ENCODE peak calls at places on chromosome 19, in six cellular contexts. C is GM06990; F is lower leg skin; J is mucosa of descending colon; A is CD4-positive, alpha-beta T cell; X is lower lobe of right lung. I is an unnamed sample.

GRCh38 chr19:55703790-55704215 is 28.8 kb downstream of the EPN1 start:
- DNase-seq in J (peak; percentile 79), A (no peak), C (no peak), F (peak; percentile 77), X (no peak), I (no peak)

GRCh38 chr19:55567708-55568328 is 12.8 kb downstream of the ZNF579 start:
- DNase-seq in X (no peak), F (no peak), C (no peak), A (no peak), J (no peak), I (no peak)

GRCh38 chr19:8640402-8641004 is 10.1 kb downstream of the NFILZ start:
- DNase-seq in F (peak; percentile 93), A (no peak), X (peak; percentile 76), J (no peak), C (no peak), I (no peak)

GRCh38 chr19:44582581-44583265 is 30.6 kb upstream of the IGSF23 start:
- DNase-seq in C (peak; percentile 13), F (peak; percentile 69), A (no peak), J (peak; percentile 73), X (no peak), I (no peak)

GRCh38 chr19:29798783-29799182 is 13.0 kb upstream of the CCNE1 start:
- DNase-seq in J (no peak), C (no peak), F (no peak), A (no peak), X (no peak), I (no peak)

GRCh38 chr19:34999498-35000337 is at the start of gene GRAMD1A:
- DNase-seq in J (peak; percentile 94), A (peak; percentile 50), X (peak; percentile 83), F (peak; percentile 96), C (peak; percentile 85), I (peak; percentile 77)

GRCh38 chr19:1648156-1648925 is 4.1 kb downstream of the TCF3 start:
- DNase-seq in F (no peak), J (peak; percentile 27), X (no peak), A (no peak), C (peak; percentile 83), I (peak; percentile 52)

GRCh38 chr19:52099497-52100138 is 4.1 kb upstream of the ZNF841 start:
- DNase-seq in F (no peak), A (no peak), X (no peak), J (no peak), C (no peak), I (no peak)

DNA sequence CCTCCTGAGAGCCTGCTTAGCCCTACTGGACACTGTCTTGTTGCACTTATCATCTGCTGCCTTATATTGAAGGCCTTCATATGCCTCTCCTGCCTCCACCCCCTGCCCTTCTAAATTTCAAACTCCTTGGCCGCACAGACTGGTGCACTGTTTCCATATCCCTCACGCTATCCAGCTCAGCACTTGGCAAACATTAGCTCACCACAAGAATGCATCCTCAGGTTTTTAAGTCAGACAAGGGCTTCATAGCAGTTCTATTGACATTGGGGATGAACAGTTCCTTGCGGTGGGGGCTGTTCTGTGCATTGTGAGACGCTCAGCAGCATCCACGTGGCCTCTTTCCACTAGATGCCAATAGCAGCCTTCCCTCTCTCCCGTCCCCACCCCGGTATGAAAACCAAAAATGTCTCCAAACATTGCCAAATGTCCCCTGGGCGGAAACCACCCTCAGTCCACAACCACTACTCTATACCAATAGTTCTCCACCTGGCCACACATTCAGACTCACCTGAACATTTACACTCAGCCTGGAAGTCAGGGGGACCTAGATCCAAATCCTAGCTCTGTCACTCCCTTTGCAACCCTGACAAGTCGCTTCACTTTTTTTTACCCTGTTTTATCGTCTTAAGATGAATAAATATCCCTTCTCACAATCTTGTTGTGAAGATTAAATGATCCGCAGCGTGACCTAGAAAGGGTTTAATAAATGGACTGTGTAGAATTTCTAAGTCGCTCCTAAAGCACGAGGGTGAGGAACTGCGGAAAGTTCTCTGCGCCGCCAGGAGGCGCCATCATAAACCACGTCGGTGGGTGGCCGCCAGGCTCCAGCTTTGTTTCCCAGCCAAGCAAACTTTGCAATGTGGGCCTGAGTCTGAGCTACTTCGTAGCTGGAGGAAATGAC is 3.6 kb upstream of the CEACAM3 start:
- DNase-seq in A (peak; percentile 24), J (peak; percentile 73), F (no peak), C (peak; percentile 50), X (peak; percentile 83), I (peak; percentile 41)
- TF ChIP-seq CTCF in A (peak; percentile 69), J (peak; percentile 50), F (no peak), C (peak; percentile 85), X (peak; percentile 60), I (no peak)

GRCh38 chr19:15564534-15565168 is 50.4 kb upstream of the CYP4F8 start:
- DNase-seq in F (no peak), A (no peak), J (no peak), C (no peak), X (no peak), I (no peak)
- TF ChIP-seq CTCF in F (no peak), A (no peak), J (no peak), C (no peak), X (no peak), I (no peak)

GRCh38 chr19:31591258-31591657 is 242.0 kb upstream of the TSHZ3 start:
- DNase-seq in A (no peak), X (no peak), C (no peak), F (peak; percentile 28), J (no peak), I (no peak)
- TF ChIP-seq CTCF in A (no peak), X (no peak), C (no peak), F (no peak), J (no peak), I (no peak)

GRCh38 chr19:50315773-50316448 is 13.3 kb downstream of the KCNC3 start:
- DNase-seq in A (no peak), C (peak; percentile 68), F (no peak), X (no peak), J (no peak), I (no peak)
- TF ChIP-seq CTCF in A (no peak), C (peak; percentile 3), F (no peak), X (no peak), J (no peak), I (no peak)

I was measured in activated B cell treated with CpG ODN at 0.5 μM for 24 hours.